ENCODE peak calls at places on chromosome 2, in six cellular contexts. F is H1, U is tibial nerve, K is ovary, H is stomach, A is thyroid gland. T is an unnamed sample. For H3K4me1, the result is how much of the 10 kb centered on the place peaks cover.

GRCh38 chr2:139439100-139439499 is 658.9 kb upstream of the NXPH2 start:
- DNase-seq in F (no peak), U (no peak), K (no peak), H (no peak), A (no peak), T (no peak)

GRCh38 chr2:163617517-163617916 is 118.3 kb downstream of the FIGN start:
- DNase-seq in F (no peak), U (no peak), K (no peak), H (no peak), A (no peak), T (no peak)

GRCh38 chr2:28300921-28301341 is 91.7 kb upstream of the FOSL2 start:
- DNase-seq in F (no peak), U (no peak), K (no peak), H (no peak), A (no peak), T (no peak)

GRCh38 chr2:54867457-54867856 is 144.0 kb downstream of the EML6 start:
- DNase-seq in F (no peak), U (no peak), K (no peak), H (no peak), A (no peak), T (no peak)

GRCh38 chr2:183070942-183071844 is 7.4 kb upstream of the DUSP19 start:
- DNase-seq in F (peak), U (no peak), K (no peak), H (peak), A (peak), T (no peak)

GRCh38 chr2:23532311-23533013 is 147.5 kb downstream of the KLHL29 start:
- DNase-seq in F (no peak), U (no peak), K (peak), H (no peak), A (no peak), T (no peak)

GRCh38 chr2:182182436-182182835 is 196.8 kb downstream of the PPP1R1C start:
- DNase-seq in F (no peak), U (no peak), K (no peak), H (no peak), A (no peak), T (no peak)

GRCh38 chr2:33933203-33933602 is 334.1 kb upstream of the FAM98A start:
- DNase-seq in F (no peak), U (no peak), K (no peak), H (no peak), A (no peak), T (no peak)

GRCh38 chr2:41872646-41873045 is 175.2 kb upstream of the PKDCC start:
- DNase-seq in F (no peak), U (no peak), K (no peak), H (no peak), A (no peak), T (no peak)

GRCh38 chr2:30923575-30923974 is 116.3 kb upstream of the CAPN13 start:
- DNase-seq in F (no peak), U (no peak), K (no peak), H (no peak), A (no peak), T (no peak)

GRCh38 chr2:229800997-229801754 is 86.8 kb upstream of the DNER start:
- DNase-seq in F (peak), U (peak), K (peak), H (peak), A (peak), T (no peak)

GRCh38 chr2:181393472-181393871 is 63.7 kb upstream of the ITGA4 start:
- DNase-seq in F (no peak), U (no peak), K (no peak), H (no peak), A (no peak), T (no peak)

GRCh38 chr2:56589820-56590219 is 406.0 kb downstream of the CCDC85A start:
- DNase-seq in F (no peak), U (no peak), K (no peak), H (no peak), A (no peak), T (no peak)

GRCh38 chr2:64913357-64913869 is 75.8 kb upstream of the SLC1A4 start:
- DNase-seq in F (no peak), U (no peak), K (no peak), H (peak), A (no peak), T (no peak)

GRCh38 chr2:215503381-215503780 is 67.5 kb upstream of the FN1 start:
- DNase-seq in F (no peak), U (no peak), K (no peak), H (no peak), A (no peak), T (no peak)

GRCh38 chr2:108315408-108316193 is 26.9 kb downstream of the SULT1C2 start:
- DNase-seq in F (no peak), U (no peak), K (no peak), H (no peak), A (no peak), T (no peak)

GRCh38 chr2:117618607-117619006 is 195.9 kb upstream of the DDX18 start:
- DNase-seq in F (no peak), U (no peak), K (no peak), H (no peak), A (no peak), T (no peak)

GRCh38 chr2:204673877-204674276 is 128.6 kb downstream of the PARD3B start:
- DNase-seq in F (no peak), U (no peak), K (no peak), H (no peak), A (no peak), T (no peak)

GRCh38 chr2:20617081-20617575 is 33.8 kb downstream of the HS1BP3 start:
- DNase-seq in F (peak), U (peak), K (peak), H (peak), A (peak), T (peak)

GRCh38 chr2:86066007-86066578 is 39.6 kb downstream of the POLR1A start:
- DNase-seq in F (no peak), U (no peak), K (no peak), H (no peak), A (no peak), T (no peak)

GRCh38 chr2:32564417-32565035 is 63.3 kb upstream of the TTC27 start:
- DNase-seq in F (no peak), U (no peak), K (no peak), H (no peak), A (no peak), T (no peak)

GRCh38 chr2:8543065-8543411 is 138.8 kb upstream of the ID2 start:
- DNase-seq in F (no peak), U (no peak), K (no peak), H (no peak), A (no peak), T (no peak)

GRCh38 chr2:29644949-29645348 is 276.4 kb downstream of the ALK start:
- DNase-seq in F (no peak), U (no peak), K (no peak), H (no peak), A (no peak), T (no peak)

GRCh38 chr2:204272089-204272488 is 273.2 kb upstream of the PARD3B start:
- DNase-seq in F (no peak), U (no peak), K (no peak), H (no peak), A (no peak), T (no peak)

GRCh38 chr2:20191714-20192569 is 33.0 kb downstream of the SDC1 start:
- DNase-seq in F (no peak), U (no peak), K (no peak), H (peak), A (peak), T (peak)

GRCh38 chr2:126761256-126761980 is 105.5 kb downstream of the GYPC start:
- DNase-seq in F (no peak), U (no peak), K (no peak), H (no peak), A (no peak), T (no peak)

GRCh38 chr2:70403267-70404053 is 101.6 kb upstream of the FAM136A start:
- DNase-seq in F (no peak), U (no peak), K (no peak), H (no peak), A (peak), T (no peak)

GRCh38 chr2:188659656-188660406 is 314.3 kb upstream of the COL3A1 start:
- DNase-seq in F (no peak), U (no peak), K (no peak), H (no peak), A (no peak), T (no peak)

GRCh38 chr2:203623104-203623503 is 83.3 kb upstream of the CD28 start:
- DNase-seq in F (no peak), U (no peak), K (no peak), H (no peak), A (no peak), T (no peak)

GRCh38 chr2:45176399-45176798 is 167.1 kb upstream of the SIX2 start:
- DNase-seq in F (no peak), U (no peak), K (no peak), H (no peak), A (no peak), T (no peak)

GRCh38 chr2:240968731-240969624 is 29.4 kb upstream of the SNED1 start:
- DNase-seq in F (no peak), U (no peak), K (peak), H (no peak), A (peak), T (no peak)

GRCh38 chr2:45320956-45321355 is 290.1 kb downstream of the SRBD1 start:
- DNase-seq in F (no peak), U (no peak), K (no peak), H (no peak), A (no peak), T (no peak)

GRCh38 chr2:31238126-31238905 is 4.4 kb downstream of the EHD3 start:
- DNase-seq in F (no peak), U (no peak), K (no peak), H (no peak), A (no peak), T (no peak)

DNA sequence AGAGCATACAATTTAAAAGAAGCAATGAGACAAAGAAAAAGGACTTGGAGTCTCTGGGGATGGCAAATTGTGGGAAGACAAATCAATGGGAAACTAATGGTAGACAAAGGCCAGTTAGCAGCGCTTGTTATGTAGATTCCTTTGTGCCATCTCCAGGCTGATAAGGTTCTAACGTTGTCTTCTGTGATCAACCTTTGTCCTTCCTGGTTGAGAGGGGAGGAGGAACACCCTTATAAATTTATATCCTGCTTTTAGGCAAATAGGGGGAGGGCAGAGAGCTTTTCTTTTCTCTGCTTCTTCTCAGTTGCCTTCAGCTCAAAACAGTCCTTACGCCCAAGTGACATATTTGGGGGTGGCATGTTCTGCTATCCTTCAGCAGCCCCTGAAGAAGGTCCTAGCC is 89.8 kb downstream of the STPG4 start:
- DNase-seq in F (no peak), U (no peak), K (no peak), H (no peak), A (no peak), T (no peak)
- H3K4me3 ChIP-seq in F (no peak), U (no peak), K (no peak), H (no peak), A (no peak), T (no peak)

GRCh38 chr2:177257471-177257870 is 7.1 kb downstream of the NFE2L2 start:
- DNase-seq in F (no peak), U (no peak), K (no peak), H (no peak), A (no peak), T (no peak)

GRCh38 chr2:177254433-177255226 is 9.9 kb downstream of the NFE2L2 start:
- DNase-seq in F (peak), U (no peak), K (peak), H (peak), A (no peak), T (no peak)

GRCh38 chr2:177255227-177255601 is 9.3 kb downstream of the NFE2L2 start:
- DNase-seq in F (no peak), U (no peak), K (no peak), H (no peak), A (no peak), T (no peak)

GRCh38 chr2:177256695-177257094 is 7.8 kb downstream of the NFE2L2 start:
- DNase-seq in F (no peak), U (no peak), K (no peak), H (no peak), A (no peak), T (no peak)

GRCh38 chr2:177256026-177256425 is 8.5 kb downstream of the NFE2L2 start:
- DNase-seq in F (no peak), U (no peak), K (no peak), H (no peak), A (no peak), T (no peak)
- H3K4me1 ChIP-seq in F (under half), U (half or more), K (under half), H (half or more), A (half or more), T (under half)

DNA sequence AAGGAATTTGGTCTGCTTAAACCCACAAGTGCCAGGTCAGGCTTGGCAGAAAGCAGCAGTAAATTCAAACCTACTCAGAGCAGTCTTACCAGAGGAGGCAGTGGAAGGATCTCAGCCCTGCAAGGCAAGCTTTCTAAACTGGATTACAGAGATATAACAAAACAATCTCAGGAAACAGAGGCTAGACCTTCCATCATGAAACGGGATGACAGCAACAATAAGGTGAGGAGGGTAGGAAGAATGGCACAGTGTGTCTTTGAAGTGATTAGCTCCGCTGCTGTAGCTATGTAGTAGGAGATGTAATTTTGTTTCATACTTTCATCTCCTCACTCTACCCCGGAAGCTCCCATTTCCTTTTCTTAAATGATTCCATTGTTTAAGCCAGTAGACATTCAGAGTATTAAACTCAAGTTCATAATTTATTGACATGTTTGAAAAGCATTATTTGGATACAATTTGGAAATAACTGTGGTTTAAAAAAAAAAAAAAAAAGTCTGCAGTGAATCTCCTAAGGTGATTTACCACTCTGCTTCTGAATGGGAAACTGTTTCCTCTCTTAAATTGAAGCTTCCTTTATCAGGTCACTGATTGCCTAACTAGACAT is 29.4 kb upstream of the DYSF start:
- DNase-seq in F (no peak), U (no peak), K (no peak), H (no peak), A (no peak), T (no peak)
- TF ChIP-seq POLR2A in F (no peak), U (no peak), K (no peak), H (no peak), A (no peak), T (no peak)

GRCh38 chr2:170817999-170818293 is 1.3 kb downstream of the GAD1 start:
- DNase-seq in F (peak), U (no peak), K (no peak), H (no peak), A (no peak), T (no peak)
- H3K4me3 ChIP-seq in F (peak), U (no peak), K (peak), H (peak), A (no peak), T (peak)

GRCh38 chr2:48483506-48483905 is 46.4 kb upstream of the STON1 start:
- DNase-seq in F (no peak), U (no peak), K (no peak), H (no peak), A (no peak), T (no peak)

GRCh38 chr2:48483916-48484315 is 46.0 kb upstream of the STON1 start:
- DNase-seq in F (no peak), U (no peak), K (no peak), H (no peak), A (no peak), T (no peak)

GRCh38 chr2:48480526-48480925 is 49.4 kb upstream of the STON1 start:
- DNase-seq in F (no peak), U (no peak), K (no peak), H (no peak), A (no peak), T (no peak)

GRCh38 chr2:48482313-48482712 is 47.6 kb upstream of the STON1 start:
- DNase-seq in F (no peak), U (no peak), K (no peak), H (no peak), A (no peak), T (no peak)

DNA sequence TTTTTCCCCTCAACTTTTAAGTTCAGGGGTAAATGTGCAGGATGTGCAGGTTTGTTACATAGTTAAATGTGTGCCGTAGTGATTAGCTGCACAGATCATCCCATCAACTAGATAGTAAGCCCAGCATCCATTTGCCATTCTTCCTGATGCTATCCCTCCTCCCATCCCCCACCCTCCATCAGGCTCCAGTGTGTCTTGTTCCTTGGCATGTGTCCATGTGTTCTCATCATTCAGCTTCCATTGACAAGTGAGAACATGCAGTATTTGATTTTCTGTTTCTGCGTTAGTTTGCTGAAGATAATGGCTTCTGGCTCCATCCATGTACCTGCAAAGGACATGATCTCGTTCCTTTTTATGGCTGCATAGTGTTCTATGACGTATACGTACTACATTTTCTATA is 47.2 kb upstream of the STON1 start:
- DNase-seq in F (no peak), U (no peak), K (no peak), H (no peak), A (no peak), T (no peak)
- H3K4me1 ChIP-seq in F (under half), U (under half), K (under half), H (under half), A (under half), T (under half)

GRCh38 chr2:17573806-17574175 is 33.3 kb downstream of the VSNL1 start:
- DNase-seq in F (no peak), U (no peak), K (no peak), H (no peak), A (no peak), T (no peak)
- TF ChIP-seq POLR2A in F (no peak), U (no peak), K (no peak), H (no peak), A (no peak), T (no peak)

DNA sequence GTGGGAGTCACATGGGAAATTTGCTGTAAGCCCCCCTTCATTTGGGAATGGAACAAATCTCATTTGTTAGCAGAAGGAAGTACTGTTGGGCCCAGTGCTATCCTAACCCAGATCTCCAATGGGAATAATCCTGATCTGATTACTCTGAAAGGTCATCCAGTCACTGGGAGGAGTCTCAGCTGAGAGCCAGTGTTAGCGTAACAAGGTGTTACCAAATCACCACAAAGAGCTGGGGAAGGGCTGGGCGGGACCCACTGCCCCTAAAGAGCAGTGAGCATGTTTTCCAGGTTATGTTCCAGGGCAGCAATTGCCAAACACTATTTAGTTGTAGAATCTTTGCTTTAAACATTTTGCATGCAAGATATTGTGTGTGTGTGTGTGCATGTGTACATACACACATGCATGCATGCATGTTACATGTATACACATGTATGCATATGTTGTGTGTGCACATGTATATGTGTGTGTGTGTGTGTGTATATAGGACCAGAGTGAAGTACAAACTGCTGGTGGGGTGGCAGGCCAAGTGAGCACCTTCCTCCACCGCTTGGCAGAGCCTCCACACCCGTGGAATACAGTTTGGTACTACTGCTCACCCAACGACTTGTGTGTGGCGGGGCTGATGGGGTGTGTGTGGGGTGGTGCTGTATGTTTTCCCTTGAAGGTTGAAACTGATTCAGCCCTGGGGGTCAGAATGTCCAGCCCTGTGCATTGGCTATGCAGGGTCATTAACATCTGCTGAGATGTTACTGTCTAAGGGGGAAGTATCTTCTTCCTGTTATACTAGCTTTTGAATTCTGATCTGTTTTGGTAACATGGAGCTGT is 15.2 kb downstream of the INPP5D start:
- DNase-seq in F (no peak), U (no peak), K (no peak), H (peak), A (no peak), T (no peak)
- H3K4me3 ChIP-seq in F (no peak), U (no peak), K (no peak), H (no peak), A (no peak), T (no peak)

T was measured in breast epithelium.